ENCODE peak calls at places on chromosome 20, in five cellular contexts. P, G, Z, C and S are unnamed samples.

GRCh38 chr20:17859616-17860232 is 108.9 kb downstream of the SNX5 start:
- DNase-seq in C (no peak), G (no peak), Z (no peak), P (no peak), S (no peak)

GRCh38 chr20:37911838-37912273 is 8.9 kb downstream of the VSTM2L start:
- DNase-seq in P (peak; percentile 23), Z (no peak), C (peak; percentile 59), G (no peak), S (no peak)

GRCh38 chr20:15359056-15359455 is 1021.6 kb upstream of the FLRT3 start:
- DNase-seq in C (no peak), Z (no peak), G (no peak), P (no peak), S (no peak)

GRCh38 chr20:62633571-62634329 is 8.6 kb upstream of the SLCO4A1 start:
- DNase-seq in C (no peak), Z (no peak), P (no peak), G (no peak), S (no peak)

GRCh38 chr20:16407251-16408067 is 165.8 kb downstream of the KIF16B start:
- DNase-seq in Z (no peak), G (no peak), P (no peak), C (no peak), S (no peak)

GRCh38 chr20:41697861-41698559 is 79.8 kb upstream of the CHD6 start:
- DNase-seq in C (no peak), Z (no peak), P (peak; percentile 8), G (no peak), S (no peak)

GRCh38 chr20:32037929-32038328 is 14.1 kb upstream of the HCK start:
- DNase-seq in C (no peak), Z (no peak), P (peak; percentile 52), G (no peak), S (no peak)

GRCh38 chr20:4978050-4978918 is 23.0 kb downstream of the SLC23A2 start:
- DNase-seq in Z (no peak), C (no peak), G (no peak), P (peak; percentile 34), S (no peak)

GRCh38 chr20:35111141-35111888 is 18.7 kb upstream of the TRPC4AP start:
- DNase-seq in C (no peak), P (peak; percentile 90), G (no peak), Z (no peak), S (no peak)

GRCh38 chr20:11041396-11041795 is 367.6 kb upstream of the JAG1 start:
- DNase-seq in G (no peak), C (no peak), Z (no peak), P (peak; percentile 33), S (no peak)

GRCh38 chr20:9831032-9831431 is 7.8 kb downstream of the PAK5 start:
- DNase-seq in Z (no peak), C (no peak), G (no peak), P (no peak), S (no peak)

GRCh38 chr20:57526067-57526884 is 1.3 kb upstream of the CTCFL start:
- DNase-seq in C (no peak), G (no peak), P (no peak), Z (no peak), S (no peak)
- TF ChIP-seq CTCF in C (no peak), G (no peak), P (no peak), Z (no peak), S (no peak)

DNA sequence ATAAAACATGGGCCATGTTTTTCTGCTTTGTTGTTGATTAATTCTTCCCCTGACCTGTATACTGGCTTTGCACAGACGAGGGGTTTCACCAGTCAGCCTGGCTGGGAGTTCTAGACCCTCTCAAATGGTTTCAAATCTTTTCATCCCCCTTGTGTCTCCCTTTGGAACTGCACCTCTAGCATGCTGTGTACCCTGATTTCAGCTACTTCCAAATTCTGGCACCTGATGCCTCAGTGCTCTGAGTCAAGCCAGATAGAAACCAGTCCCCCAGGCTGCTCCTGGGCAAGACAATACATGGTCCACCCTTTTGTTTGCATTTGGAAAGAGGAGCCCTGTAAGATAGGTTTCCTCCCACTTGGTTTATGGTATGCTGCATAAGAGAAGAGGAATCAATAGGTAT is 290.2 kb downstream of the BTBD3 start:
- DNase-seq in C (no peak), Z (no peak), G (peak; percentile 13), P (peak; percentile 13), S (no peak)
- TF ChIP-seq CTCF in C (no peak), Z (no peak), G (peak; percentile 83), P (peak; percentile 65), S (peak; percentile 74)

DNA sequence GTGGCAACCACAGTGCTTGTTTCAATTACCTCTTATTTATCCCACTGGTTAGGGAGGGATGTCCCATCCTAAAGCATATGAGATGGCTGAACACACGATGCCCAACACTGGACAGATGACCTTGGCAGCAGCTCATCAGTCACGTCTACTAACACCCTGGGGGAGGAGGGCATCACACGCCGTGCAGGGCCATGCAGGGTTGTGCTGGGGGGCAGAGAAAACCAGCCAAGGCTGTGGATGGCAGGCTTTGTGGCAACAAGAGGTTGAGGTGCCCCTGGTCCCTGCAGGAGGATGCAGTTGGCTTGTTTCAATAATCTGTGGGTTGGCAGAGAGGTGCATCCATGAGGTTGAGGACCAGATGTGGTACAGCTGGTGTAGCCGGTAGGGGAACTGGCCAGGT is 293.7 kb upstream of the SULF2 start:
- DNase-seq in C (no peak), G (no peak), P (no peak), Z (no peak), S (no peak)
- TF ChIP-seq CTCF in C (no peak), G (no peak), P (no peak), Z (no peak), S (no peak)

GRCh38 chr20:50844430-50845100 is 49.7 kb downstream of the BCAS4 start:
- DNase-seq in Z (no peak), G (peak; percentile 49), C (peak; percentile 82), P (peak; percentile 94), S (no peak)
- TF ChIP-seq CTCF in Z (no peak), G (no peak), C (no peak), P (no peak), S (no peak)

GRCh38 chr20:24999568-24999967 is 7.0 kb upstream of the APMAP start:
- DNase-seq in C (no peak), Z (no peak), P (no peak), G (no peak), S (peak; percentile 24)

GRCh38 chr20:25003002-25003401 is 10.5 kb upstream of the APMAP start:
- DNase-seq in P (no peak), C (no peak), G (no peak), Z (no peak), S (no peak)

GRCh38 chr20:24998121-24998520 is 5.6 kb upstream of the APMAP start:
- DNase-seq in G (no peak), C (no peak), Z (no peak), P (no peak), S (peak; percentile 20)

GRCh38 chr20:24998631-24999445 is 6.3 kb upstream of the APMAP start:
- DNase-seq in C (no peak), Z (no peak), G (no peak), P (no peak), S (peak; percentile 24)

DNA sequence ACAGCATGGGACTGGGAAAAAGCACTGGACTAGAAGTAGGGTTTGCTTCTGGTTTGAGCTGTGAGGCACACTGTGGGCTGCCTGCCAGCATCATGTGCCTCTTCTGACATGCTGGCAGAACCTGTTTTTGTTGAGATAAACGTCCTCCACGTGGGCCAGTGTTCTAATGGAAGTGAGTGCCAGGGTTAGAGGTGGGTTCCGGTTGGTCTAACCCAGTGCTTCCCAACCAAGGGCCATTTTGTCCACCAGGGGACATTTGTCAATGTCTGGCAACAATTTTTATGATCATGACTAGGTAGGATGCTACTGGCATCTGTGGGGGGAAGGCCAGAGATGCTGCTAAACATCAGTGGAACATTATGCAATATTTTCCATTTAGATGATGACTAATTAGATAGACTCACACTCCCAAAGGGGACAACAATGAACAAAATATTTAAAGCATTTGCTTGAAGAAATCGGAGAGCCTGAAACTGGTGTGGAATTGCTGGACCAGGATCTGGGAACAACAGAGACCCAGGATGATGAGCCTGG is 7.8 kb upstream of the APMAP start:
- DNase-seq in Z (peak; percentile 71), P (peak; percentile 68), G (no peak), C (peak; percentile 90), S (peak; percentile 65)
- TF ChIP-seq CTCF in Z (no peak), P (no peak), G (peak; percentile 8), C (peak; percentile 61), S (no peak)